ENCODE peak calls at places on chromosome X, in six cellular contexts. L, B, Z, T, J and I are unnamed samples.

GRCh38 chrX:66001596-66001995 is 38.3 kb downstream of the VSIG4 start:
- DNase-seq in L (no peak), B (no peak), Z (no peak), T (no peak), J (no peak), I (no peak)

GRCh38 chrX:148695362-148695761 is 194.9 kb downstream of the AFF2 start:
- DNase-seq in L (no peak), B (no peak), Z (no peak), T (no peak), J (no peak), I (no peak)

GRCh38 chrX:3299626-3300025 is 46.8 kb downstream of the MXRA5 start:
- DNase-seq in L (no peak), B (no peak), Z (no peak), T (no peak), J (no peak), I (no peak)

GRCh38 chrX:68420559-68420958 is 12.7 kb downstream of the OPHN1 start:
- DNase-seq in L (no peak), B (peak; percentile 10), Z (no peak), T (no peak), J (no peak), I (no peak)

GRCh38 chrX:146614693-146615524 is 194.7 kb upstream of the CXorf51B start:
- DNase-seq in L (no peak), B (no peak), Z (no peak), T (no peak), J (no peak), I (no peak)

GRCh38 chrX:12988797-12989196 is 13.9 kb downstream of the TMSB4X start:
- DNase-seq in L (no peak), B (no peak), Z (peak; percentile 84), T (no peak), J (peak; percentile 60), I (peak; percentile 91)

GRCh38 chrX:19513383-19513782 is 1.9 kb downstream of the MAP3K15 start:
- DNase-seq in L (peak; percentile 11), B (no peak), Z (no peak), T (peak; percentile 40), J (no peak), I (peak; percentile 11)

GRCh38 chrX:131747173-131747572 is 203.3 kb downstream of the OR13H1 start:
- DNase-seq in L (no peak), B (peak; percentile 88), Z (no peak), T (no peak), J (no peak), I (peak; percentile 91)

GRCh38 chrX:13009256-13009655 is 34.3 kb downstream of the TMSB4X start:
- DNase-seq in L (no peak), B (no peak), Z (no peak), T (no peak), J (no peak), I (peak; percentile 30)

GRCh38 chrX:22795680-22796079 is 204.1 kb upstream of the DDX53 start:
- DNase-seq in L (no peak), B (no peak), Z (no peak), T (no peak), J (no peak), I (peak; percentile 9)

GRCh38 chrX:154304901-154305300 is 9.3 kb downstream of the TKTL1 start:
- DNase-seq in L (no peak), B (no peak), Z (no peak), T (peak; percentile 28), J (no peak), I (no peak)

GRCh38 chrX:10741003-10741402 is 120.6 kb upstream of the MID1 start:
- DNase-seq in L (no peak), B (no peak), Z (no peak), T (no peak), J (no peak), I (no peak)

GRCh38 chrX:106862972-106863688 is 40.0 kb downstream of the RIPPLY1 start:
- DNase-seq in L (peak; percentile 62), B (peak; percentile 26), Z (peak; percentile 4), T (peak; percentile 29), J (peak; percentile 1), I (peak; percentile 61)

GRCh38 chrX:264634-265455 is 16.3 kb upstream of the PLCXD1 start:
- DNase-seq in L (no peak), B (no peak), Z (peak; percentile 49), T (no peak), J (no peak), I (no peak)

GRCh38 chrX:134717698-134718328 is 59.5 kb upstream of the PLAC1 start:
- DNase-seq in L (no peak), B (no peak), Z (no peak), T (no peak), J (no peak), I (peak; percentile 53)

GRCh38 chrX:43970528-43970927 is 2.7 kb downstream of the NDP start:
- DNase-seq in L (no peak), B (no peak), Z (no peak), T (no peak), J (no peak), I (peak; percentile 57)

GRCh38 chrX:96710031-96710430 is 25.4 kb downstream of the DIAPH2 start:
- DNase-seq in L (peak; percentile 30), B (no peak), Z (no peak), T (no peak), J (no peak), I (no peak)

GRCh38 chrX:47047989-47048388 is 30.3 kb upstream of the RGN start:
- DNase-seq in L (no peak), B (no peak), Z (peak; percentile 55), T (peak; percentile 2), J (no peak), I (peak; percentile 50)

GRCh38 chrX:124592745-124593144 is 246.4 kb downstream of the SH2D1A start:
- DNase-seq in L (no peak), B (no peak), Z (no peak), T (no peak), J (no peak), I (no peak)

GRCh38 chrX:88746925-88747324 is at the start of gene CPXCR1:
- DNase-seq in L (no peak), B (no peak), Z (no peak), T (no peak), J (no peak), I (no peak)

GRCh38 chrX:111352424-111352823 is 59.6 kb downstream of the DCX start:
- DNase-seq in L (no peak), B (no peak), Z (peak; percentile 38), T (no peak), J (no peak), I (peak; percentile 8)

GRCh38 chrX:53294024-53294648 is 12.8 kb upstream of the IQSEC2 start:
- DNase-seq in L (no peak), B (no peak), Z (no peak), T (no peak), J (no peak), I (peak; percentile 25)

GRCh38 chrX:134236690-134237362 is at the start of gene CCDC160:
- DNase-seq in L (peak; percentile 79), B (peak; percentile 52), Z (peak; percentile 68), T (peak; percentile 93), J (peak; percentile 2), I (peak; percentile 51)

GRCh38 chrX:155094468-155095061 is 23.3 kb downstream of the BRCC3 start:
- DNase-seq in L (peak; percentile 36), B (peak; percentile 40), Z (peak; percentile 18), T (peak; percentile 45), J (no peak), I (peak; percentile 58)

GRCh38 chrX:131816551-131817136 is 206.5 kb upstream of the STK26 start:
- DNase-seq in L (no peak), B (peak; percentile 97), Z (no peak), T (no peak), J (no peak), I (peak; percentile 83)

GRCh38 chrX:137566746-137567473 is 983 bp downstream of the ZIC3 start:
- DNase-seq in L (no peak), B (no peak), Z (no peak), T (peak; percentile 35), J (no peak), I (no peak)

GRCh38 chrX:137568741-137569469 is 3.0 kb downstream of the ZIC3 start:
- DNase-seq in L (no peak), B (no peak), Z (no peak), T (peak; percentile 55), J (no peak), I (no peak)

GRCh38 chrX:137569470-137569891 is 3.6 kb downstream of the ZIC3 start:
- DNase-seq in L (no peak), B (no peak), Z (no peak), T (no peak), J (no peak), I (no peak)

GRCh38 chrX:137565921-137566745 is at the start of gene ZIC3:
- DNase-seq in L (peak; percentile 80), B (no peak), Z (peak; percentile 74), T (peak; percentile 88), J (no peak), I (peak; percentile 50)

GRCh38 chrX:137567474-137568232 is 1.7 kb downstream of the ZIC3 start:
- DNase-seq in L (peak; percentile 53), B (no peak), Z (no peak), T (peak; percentile 49), J (no peak), I (no peak)
- TF ChIP-seq EZH2 in L (no peak), B (no peak), Z (peak; percentile 63), T (peak; percentile 58), J (no peak), I (peak; percentile 56)

GRCh38 chrX:127300511-127300910 is 481.0 kb downstream of the PRR32 start:
- DNase-seq in L (no peak), B (no peak), Z (no peak), T (no peak), J (no peak), I (no peak)
- TF ChIP-seq CTCF in L (no peak), B (no peak), Z (no peak), T (no peak), J (no peak), I (no peak)

DNA sequence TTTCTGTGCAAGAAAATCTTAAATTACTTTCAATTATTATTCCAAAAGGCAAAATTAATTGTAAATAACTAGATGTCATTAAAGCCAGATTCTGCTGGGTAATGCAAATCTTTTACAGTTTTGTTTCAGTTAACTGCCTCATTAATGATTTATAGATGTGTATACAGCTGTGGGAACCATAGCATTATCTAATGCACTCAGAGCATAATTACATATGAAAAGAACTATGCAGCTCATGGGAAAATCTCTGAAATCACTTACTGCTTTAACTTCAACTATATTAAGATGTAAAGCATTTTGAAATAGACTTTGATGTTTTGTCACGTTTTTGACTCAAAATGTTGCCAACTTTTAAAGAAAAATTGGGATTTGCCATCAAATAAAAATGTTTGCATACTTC is 630.3 kb upstream of the KLHL4 start:
- DNase-seq in L (no peak), B (no peak), Z (no peak), T (no peak), J (no peak), I (no peak)
- TF ChIP-seq EZH2phosphoT487 in L (no peak), B (no peak), Z (no peak), T (no peak), J (no peak), I (no peak)

DNA sequence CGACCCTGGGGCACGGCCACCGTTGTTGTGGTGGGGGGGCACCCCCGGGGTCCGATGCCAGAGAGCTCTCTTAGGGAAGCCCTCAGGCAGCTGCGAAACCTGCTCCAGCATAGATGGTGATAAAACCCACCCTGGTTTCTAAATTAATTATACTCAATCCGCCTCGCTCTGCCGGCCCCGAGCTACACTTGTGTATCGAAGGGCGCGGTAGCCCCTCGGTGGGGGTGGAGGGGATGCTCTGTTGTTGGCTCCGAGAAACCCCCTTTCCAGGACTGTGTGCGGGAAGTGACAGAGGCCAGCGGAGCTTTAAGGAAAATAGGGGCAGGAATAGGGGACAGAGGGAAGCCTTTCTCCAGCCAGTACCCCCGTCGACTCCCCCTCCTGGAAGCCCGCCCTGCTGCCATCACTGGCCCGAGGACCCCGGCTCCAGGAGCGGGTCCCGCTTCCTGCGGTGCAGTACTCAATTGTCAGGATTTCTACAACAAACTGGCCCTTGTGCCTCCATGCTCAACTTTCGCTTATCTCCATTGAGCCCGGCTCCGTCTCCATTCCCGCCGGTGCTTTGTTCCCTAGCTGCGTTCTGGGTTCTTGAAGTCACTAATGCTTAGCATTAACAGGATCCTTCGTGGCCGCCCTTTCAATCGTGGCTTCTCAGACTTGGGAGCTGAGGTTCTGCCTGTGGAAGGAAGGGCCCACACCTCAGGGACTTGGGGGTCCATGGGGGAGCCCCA is 408.2 kb downstream of the BCOR start:
- DNase-seq in L (peak; percentile 41), B (no peak), Z (peak; percentile 23), T (peak; percentile 70), J (no peak), I (no peak)
- TF ChIP-seq EZH2 in L (no peak), B (no peak), Z (no peak), T (no peak), J (no peak), I (no peak)